ENCODE peak calls at places on chromosomes 3 and 15, in four cellular contexts. One of them, this sample, is unnamed. For H3K27me3 and H3K4me1, the result is how much of the 10 kb centered on the place peaks cover.

GRCh38 chr3:190825389-190826016 is 37.0 kb downstream of the GMNC start:
- DNase-seq in psoas muscle: no peak
- DNase-seq in neuronal stem cell: no peak
- DNase-seq in IMR-90: no peak
- DNase-seq in this sample: no peak

GRCh38 chr3:16978234-16978920 is 93.6 kb downstream of the PLCL2 start:
- DNase-seq in psoas muscle: no peak
- DNase-seq in neuronal stem cell: no peak
- DNase-seq in IMR-90: peak
- DNase-seq in this sample: no peak

GRCh38 chr3:4938583-4938982 is 40.7 kb upstream of the BHLHE40 start:
- DNase-seq in psoas muscle: no peak
- DNase-seq in neuronal stem cell: no peak
- DNase-seq in IMR-90: no peak
- DNase-seq in this sample: no peak

GRCh38 chr3:13294442-13295351 is 125.4 kb downstream of the NUP210 start:
- DNase-seq in psoas muscle: peak
- DNase-seq in neuronal stem cell: no peak
- DNase-seq in IMR-90: no peak
- DNase-seq in this sample: no peak

GRCh38 chr3:173753593-173753992 is 356.0 kb downstream of the NLGN1 start:
- DNase-seq in psoas muscle: no peak
- DNase-seq in neuronal stem cell: no peak
- DNase-seq in IMR-90: no peak
- DNase-seq in this sample: no peak

GRCh38 chr3:71504250-71505036 is 79.1 kb downstream of the FOXP1 start:
- DNase-seq in psoas muscle: no peak
- DNase-seq in neuronal stem cell: no peak
- DNase-seq in IMR-90: peak
- DNase-seq in this sample: peak

GRCh38 chr3:167700926-167701325 is 33.8 kb downstream of the PDCD10 start:
- DNase-seq in psoas muscle: no peak
- DNase-seq in neuronal stem cell: no peak
- DNase-seq in IMR-90: no peak
- DNase-seq in this sample: no peak

GRCh38 chr3:18378218-18378617 is 46.9 kb downstream of the SATB1 start:
- DNase-seq in psoas muscle: no peak
- DNase-seq in neuronal stem cell: no peak
- DNase-seq in IMR-90: no peak
- DNase-seq in this sample: no peak

GRCh38 chr15:65132841-65133549 is 613 bp downstream of the PDCD7 start:
- DNase-seq in psoas muscle: peak
- DNase-seq in neuronal stem cell: peak
- DNase-seq in IMR-90: peak
- DNase-seq in this sample: peak

GRCh38 chr3:195897853-195898415 is 10.4 kb downstream of the TNK2 start:
- DNase-seq in psoas muscle: peak
- DNase-seq in neuronal stem cell: no peak
- DNase-seq in IMR-90: no peak
- DNase-seq in this sample: no peak

GRCh38 chr3:71444028-71444860 is 139.3 kb downstream of the FOXP1 start:
- DNase-seq in psoas muscle: peak
- DNase-seq in neuronal stem cell: no peak
- DNase-seq in IMR-90: peak
- DNase-seq in this sample: peak

GRCh38 chr3:61903931-61904657 is 342.7 kb downstream of the PTPRG start:
- DNase-seq in psoas muscle: peak
- DNase-seq in neuronal stem cell: no peak
- DNase-seq in IMR-90: peak
- DNase-seq in this sample: no peak

GRCh38 chr15:49247556-49248102 is 77.6 kb downstream of the GALK2 start:
- DNase-seq in psoas muscle: no peak
- DNase-seq in neuronal stem cell: no peak
- DNase-seq in IMR-90: peak
- DNase-seq in this sample: no peak

DNA sequence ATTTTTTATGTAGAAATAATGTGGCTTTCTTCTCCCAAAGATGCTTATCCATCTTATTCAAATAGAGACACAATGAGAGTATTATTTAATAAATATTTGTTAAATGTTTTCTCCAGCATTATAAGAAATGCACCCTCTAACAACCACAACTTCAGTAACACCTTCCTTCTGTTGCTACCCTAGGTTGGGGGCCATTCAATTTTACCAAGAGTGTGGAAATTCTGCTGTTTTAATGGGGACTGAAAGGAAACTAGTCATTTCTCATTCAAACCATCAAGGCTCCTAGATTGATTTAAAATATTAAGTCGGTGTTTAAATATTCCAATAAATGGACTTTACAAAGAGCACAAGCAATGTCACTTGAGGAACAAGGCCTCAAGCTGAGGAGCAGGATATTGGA is 7.6 kb downstream of the ONECUT1 start:
- DNase-seq in psoas muscle: no peak
- DNase-seq in neuronal stem cell: no peak
- DNase-seq in IMR-90: no peak
- DNase-seq in this sample: no peak
- H3K27me3 ChIP-seq in psoas muscle: under half
- H3K27me3 ChIP-seq in neuronal stem cell: half or more
- H3K27me3 ChIP-seq in IMR-90: half or more
- H3K27me3 ChIP-seq in this sample: half or more

GRCh38 chr3:198032039-198032438 is 72.0 kb downstream of the LMLN start:
- DNase-seq in psoas muscle: no peak
- DNase-seq in neuronal stem cell: no peak
- DNase-seq in IMR-90: no peak
- DNase-seq in this sample: no peak

GRCh38 chr3:198027799-198028390 is 67.9 kb downstream of the LMLN start:
- DNase-seq in psoas muscle: no peak
- DNase-seq in neuronal stem cell: no peak
- DNase-seq in IMR-90: no peak
- DNase-seq in this sample: no peak

GRCh38 chr3:198028718-198029117 is 68.7 kb downstream of the LMLN start:
- DNase-seq in psoas muscle: no peak
- DNase-seq in neuronal stem cell: no peak
- DNase-seq in IMR-90: peak
- DNase-seq in this sample: no peak

GRCh38 chr3:198030726-198031125 is 70.7 kb downstream of the LMLN start:
- DNase-seq in psoas muscle: no peak
- DNase-seq in neuronal stem cell: no peak
- DNase-seq in IMR-90: no peak
- DNase-seq in this sample: no peak

GRCh38 chr3:198030125-198030524 is 70.1 kb downstream of the LMLN start:
- DNase-seq in psoas muscle: no peak
- DNase-seq in neuronal stem cell: no peak
- DNase-seq in IMR-90: no peak
- DNase-seq in this sample: no peak
- H3K27ac ChIP-seq in psoas muscle: no peak
- H3K27ac ChIP-seq in neuronal stem cell: no peak
- H3K27ac ChIP-seq in IMR-90: no peak
- H3K27ac ChIP-seq in this sample: no peak

GRCh38 chr15:83288381-83288801 is 3.9 kb upstream of the BNC1 start:
- DNase-seq in psoas muscle: no peak
- DNase-seq in neuronal stem cell: no peak
- DNase-seq in IMR-90: no peak
- DNase-seq in this sample: no peak
- H3K4me1 ChIP-seq in psoas muscle: under half
- H3K4me1 ChIP-seq in neuronal stem cell: under half
- H3K4me1 ChIP-seq in IMR-90: under half
- H3K4me1 ChIP-seq in this sample: under half

DNA sequence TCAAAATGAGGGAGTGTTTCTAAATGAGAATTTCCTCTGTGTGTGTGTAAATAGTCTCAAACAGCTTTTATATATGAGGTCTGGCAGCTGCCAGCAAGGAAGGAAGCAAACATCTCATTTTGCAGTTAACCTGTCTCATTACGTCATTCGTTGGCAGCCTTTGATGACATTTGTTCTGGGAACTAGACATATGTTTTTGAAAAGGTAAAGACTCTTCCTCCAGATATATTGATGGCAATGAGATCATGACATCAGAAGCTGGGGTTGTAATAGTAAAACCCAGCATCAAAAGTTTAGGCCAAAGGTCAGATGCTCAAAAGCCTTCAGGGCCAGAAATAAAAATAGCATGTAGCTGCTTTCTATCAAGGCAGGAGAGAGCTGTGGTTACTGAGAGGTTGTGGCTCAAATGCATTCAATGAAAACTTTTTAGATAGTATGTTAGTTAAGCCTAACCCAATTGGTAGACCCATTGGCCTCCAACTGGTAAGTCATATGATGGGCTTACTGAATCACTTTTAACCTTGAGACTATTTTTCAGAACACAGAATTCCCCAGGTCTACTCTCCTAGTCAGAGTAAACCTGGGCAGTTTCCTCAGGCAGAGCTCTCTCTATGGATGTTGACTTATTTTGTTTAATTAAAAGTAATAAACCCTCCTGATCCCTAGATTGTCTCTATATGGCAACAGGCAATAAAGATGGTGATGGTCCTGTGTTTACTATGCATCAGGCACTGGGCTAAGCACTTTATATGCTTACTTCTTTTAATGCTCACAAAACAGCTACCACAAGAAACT is 386.5 kb upstream of the CFAP20DC start:
- DNase-seq in psoas muscle: no peak
- DNase-seq in neuronal stem cell: no peak
- DNase-seq in IMR-90: no peak
- DNase-seq in this sample: peak
- H3K27me3 ChIP-seq in psoas muscle: under half
- H3K27me3 ChIP-seq in neuronal stem cell: under half
- H3K27me3 ChIP-seq in IMR-90: under half
- H3K27me3 ChIP-seq in this sample: under half

This sample was measured in CD4-positive, CD25-positive, alpha-beta regulatory T cell.